ENCODE peak calls at places on chromosome 4, in nine cellular contexts. V is frontal cortex, C is brain microvascular endothelial cell, I is lower lobe of right lung, G is GM23338, F is EL, P is sigmoid colon, L is AG04449, W is T-cell. H is an unnamed sample.

GRCh38 chr4:47469951-47470350 is 6.4 kb upstream of the COMMD8 start:
- DNase-seq in V (no peak), C (no peak), I (no peak), G (no peak), F (peak; percentile 77), P (no peak), L (no peak), W (no peak), H (peak; percentile 62)

GRCh38 chr4:664713-665231 is 9.3 kb downstream of the ATP5ME start:
- DNase-seq in V (no peak), C (no peak), I (peak; percentile 45), G (no peak), F (no peak), P (peak; percentile 58), L (no peak), W (no peak), H (no peak)

GRCh38 chr4:44908565-44908964 is 182.2 kb upstream of the GNPDA2 start:
- DNase-seq in V (no peak), C (no peak), I (no peak), G (no peak), F (no peak), P (no peak), L (no peak), W (no peak), H (no peak)

GRCh38 chr4:56512166-56512565 is 6.6 kb downstream of the ARL9 start:
- DNase-seq in V (no peak), C (no peak), I (no peak), G (no peak), F (peak; percentile 12), P (no peak), L (no peak), W (no peak), H (peak; percentile 73)

GRCh38 chr4:1593458-1593857 is 90.7 kb downstream of the FAM53A start:
- DNase-seq in V (no peak), C (no peak), I (peak; percentile 13), G (no peak), F (no peak), P (peak; percentile 14), L (no peak), W (no peak), H (no peak)

GRCh38 chr4:97394653-97395052 is 748.6 kb downstream of the STPG2 start:
- DNase-seq in V (no peak), C (no peak), I (no peak), G (no peak), F (no peak), P (no peak), L (no peak), W (no peak), H (no peak)

GRCh38 chr4:176949022-176949421 is 156.3 kb upstream of the VEGFC start:
- DNase-seq in V (no peak), C (no peak), I (no peak), G (no peak), F (no peak), P (no peak), L (no peak), W (no peak), H (no peak)

GRCh38 chr4:113634081-113634969 is 127.2 kb downstream of the CAMK2D start:
- DNase-seq in V (no peak), C (no peak), I (no peak), G (no peak), F (no peak), P (no peak), L (no peak), W (no peak), H (no peak)

GRCh38 chr4:94635172-94635571 is 122.6 kb upstream of the BMPR1B start:
- DNase-seq in V (no peak), C (no peak), I (no peak), G (no peak), F (peak; percentile 43), P (no peak), L (no peak), W (no peak), H (peak; percentile 82)

GRCh38 chr4:77819409-77819835 is 254 bp upstream of the CNOT6L start:
- DNase-seq in V (no peak), C (no peak), I (no peak), G (peak; percentile 13), F (no peak), P (no peak), L (no peak), W (no peak), H (peak; percentile 82)

GRCh38 chr4:80161413-80162058 is 35.8 kb upstream of the PRDM8 start:
- DNase-seq in V (no peak), C (no peak), I (no peak), G (no peak), F (no peak), P (no peak), L (no peak), W (no peak), H (no peak)

H was measured in GM23248.